ENCODE peak calls at places on chromosomes 7 and 10, in four cellular contexts. V is body of pancreas, S is caudate nucleus, Y is heart right ventricle. Q is an unnamed sample.

GRCh38 chr10:116685807-116686206 is 56.6 kb downstream of the HSPA12A start:
- DNase-seq in S (no peak), Y (no peak), V (no peak), Q (no peak)

GRCh38 chr10:86291616-86292340 is 74.8 kb downstream of the GRID1 start:
- DNase-seq in V (no peak), S (no peak), Y (no peak), Q (no peak)

GRCh38 chr7:66967029-66967428 is 28.4 kb downstream of the SBDS start:
- DNase-seq in S (no peak), Y (no peak), V (no peak), Q (no peak)

GRCh38 chr10:103232772-103233488 is 12.8 kb upstream of the RPEL1 start:
- DNase-seq in Y (no peak), S (no peak), V (no peak), Q (no peak)

GRCh38 chr10:123134915-123135414 is 805 bp upstream of the HMX3 start:
- DNase-seq in S (no peak), Y (no peak), V (no peak), Q (no peak)

GRCh38 chr7:66169616-66170015 is 35.5 kb upstream of the TPST1 start:
- DNase-seq in V (no peak), Y (no peak), S (no peak), Q (no peak)

GRCh38 chr7:15626041-15626440 is 60.4 kb downstream of the MEOX2 start:
- DNase-seq in V (no peak), S (no peak), Y (no peak), Q (no peak)

GRCh38 chr10:83274088-83274487 is 865.2 kb upstream of the GHITM start:
- DNase-seq in Y (no peak), S (no peak), V (no peak), Q (no peak)

GRCh38 chr7:125561006-125561405 is 631.4 kb upstream of the POT1 start:
- DNase-seq in Y (no peak), S (no peak), V (no peak), Q (no peak)

GRCh38 chr7:9681284-9681683 is 1247.9 kb downstream of the NXPH1 start:
- DNase-seq in Y (no peak), S (no peak), V (no peak), Q (no peak)

GRCh38 chr10:96017227-96017687 is 26.1 kb upstream of the CCNJ start:
- DNase-seq in S (peak), Y (peak), V (peak), Q (peak)

GRCh38 chr10:133158756-133159610 is 1.0 kb upstream of the KNDC1 start:
- DNase-seq in S (no peak), Y (no peak), V (no peak), Q (no peak)

GRCh38 chr10:44437837-44438752 is 53.2 kb upstream of the CXCL12 start:
- DNase-seq in S (no peak), V (no peak), Y (no peak), Q (no peak)

GRCh38 chr7:42858570-42858969 is 53.3 kb downstream of the C7orf25 start:
- DNase-seq in S (no peak), V (no peak), Y (no peak), Q (no peak)

GRCh38 chr10:572066-572465 is 117.4 kb downstream of the DIP2C start:
- DNase-seq in S (no peak), V (no peak), Y (no peak), Q (no peak)

GRCh38 chr7:82305347-82306005 is 138.1 kb downstream of the CACNA2D1 start:
- DNase-seq in Y (no peak), V (no peak), S (no peak), Q (no peak)

GRCh38 chr10:69644658-69645295 is 14.7 kb downstream of the FAM241B start:
- DNase-seq in Y (peak), V (peak), S (no peak), Q (peak)

GRCh38 chr10:78532480-78533046 is 498.9 kb downstream of the RPS24 start:
- DNase-seq in V (no peak), Y (no peak), S (no peak), Q (no peak)

GRCh38 chr10:6665847-6666246 is 85.8 kb upstream of the PRKCQ start:
- DNase-seq in Y (no peak), S (no peak), V (no peak), Q (no peak)

GRCh38 chr10:79379512-79380124 is 32.3 kb downstream of the PPIF start:
- DNase-seq in S (no peak), V (no peak), Y (no peak), Q (peak)

GRCh38 chr10:15457382-15457781 is 86.3 kb upstream of the FAM171A1 start:
- DNase-seq in S (no peak), Y (no peak), V (no peak), Q (no peak)

GRCh38 chr7:30988346-30989005 is 24.7 kb downstream of the GHRHR start:
- DNase-seq in S (peak), V (peak), Y (no peak), Q (no peak)

GRCh38 chr10:62186999-62187695 is 81.5 kb downstream of the RTKN2 start:
- DNase-seq in S (no peak), Y (no peak), V (no peak), Q (no peak)

GRCh38 chr7:30329706-30330105 is 45.3 kb downstream of the ZNRF2 start:
- DNase-seq in Y (no peak), V (no peak), S (no peak), Q (no peak)

GRCh38 chr7:23341846-23342598 is 42.9 kb downstream of the MALSU1 start:
- DNase-seq in V (no peak), Y (no peak), S (no peak), Q (no peak)

GRCh38 chr10:128456271-128456670 is 330.0 kb upstream of the MKI67 start:
- DNase-seq in Y (no peak), S (no peak), V (no peak), Q (no peak)

GRCh38 chr10:72487521-72487920 is 132.8 kb upstream of the DNAJB12 start:
- DNase-seq in V (no peak), Y (no peak), S (no peak), Q (no peak)

GRCh38 chr7:93279541-93279940 is 47.4 kb downstream of the VPS50 start:
- DNase-seq in S (no peak), Y (no peak), V (no peak), Q (no peak)

GRCh38 chr7:157437519-157438061 is 100.8 kb downstream of the DNAJB6 start:
- DNase-seq in S (no peak), Y (no peak), V (no peak), Q (no peak)

GRCh38 chr7:57876-58275 is 134.5 kb upstream of the FAM20C start:
- DNase-seq in S (no peak), Y (no peak), V (peak), Q (no peak)

GRCh38 chr7:47942132-47942531 is 6.1 kb downstream of the PKD1L1 start:
- DNase-seq in Y (no peak), S (no peak), V (no peak), Q (no peak)

GRCh38 chr7:26307226-26307625 is 15.6 kb downstream of the SNX10 start:
- DNase-seq in Y (peak), S (no peak), V (no peak), Q (no peak)

GRCh38 chr7:157409753-157410727 is 73.2 kb downstream of the DNAJB6 start:
- DNase-seq in S (no peak), V (no peak), Y (no peak), Q (no peak)

GRCh38 chr10:60430017-60430416 is 40.3 kb upstream of the ANK3 start:
- DNase-seq in Y (no peak), V (no peak), S (no peak), Q (no peak)

GRCh38 chr10:114051714-114052113 is 8.0 kb downstream of the ADRB1 start:
- DNase-seq in V (no peak), Y (no peak), S (no peak), Q (no peak)

GRCh38 chr7:154302380-154302779 is 250.2 kb downstream of the DPP6 start:
- DNase-seq in S (no peak), Y (no peak), V (no peak), Q (no peak)

GRCh38 chr10:52644678-52645434 is 127.7 kb downstream of the MBL2 start:
- DNase-seq in S (peak), Y (peak), V (peak), Q (peak)

GRCh38 chr10:83991986-83992753 is 147.1 kb upstream of the GHITM start:
- DNase-seq in S (no peak), V (peak), Y (no peak), Q (no peak)

GRCh38 chr7:14687777-14688176 is 214.8 kb downstream of the DGKB start:
- DNase-seq in Y (no peak), S (no peak), V (no peak), Q (no peak)

DNA sequence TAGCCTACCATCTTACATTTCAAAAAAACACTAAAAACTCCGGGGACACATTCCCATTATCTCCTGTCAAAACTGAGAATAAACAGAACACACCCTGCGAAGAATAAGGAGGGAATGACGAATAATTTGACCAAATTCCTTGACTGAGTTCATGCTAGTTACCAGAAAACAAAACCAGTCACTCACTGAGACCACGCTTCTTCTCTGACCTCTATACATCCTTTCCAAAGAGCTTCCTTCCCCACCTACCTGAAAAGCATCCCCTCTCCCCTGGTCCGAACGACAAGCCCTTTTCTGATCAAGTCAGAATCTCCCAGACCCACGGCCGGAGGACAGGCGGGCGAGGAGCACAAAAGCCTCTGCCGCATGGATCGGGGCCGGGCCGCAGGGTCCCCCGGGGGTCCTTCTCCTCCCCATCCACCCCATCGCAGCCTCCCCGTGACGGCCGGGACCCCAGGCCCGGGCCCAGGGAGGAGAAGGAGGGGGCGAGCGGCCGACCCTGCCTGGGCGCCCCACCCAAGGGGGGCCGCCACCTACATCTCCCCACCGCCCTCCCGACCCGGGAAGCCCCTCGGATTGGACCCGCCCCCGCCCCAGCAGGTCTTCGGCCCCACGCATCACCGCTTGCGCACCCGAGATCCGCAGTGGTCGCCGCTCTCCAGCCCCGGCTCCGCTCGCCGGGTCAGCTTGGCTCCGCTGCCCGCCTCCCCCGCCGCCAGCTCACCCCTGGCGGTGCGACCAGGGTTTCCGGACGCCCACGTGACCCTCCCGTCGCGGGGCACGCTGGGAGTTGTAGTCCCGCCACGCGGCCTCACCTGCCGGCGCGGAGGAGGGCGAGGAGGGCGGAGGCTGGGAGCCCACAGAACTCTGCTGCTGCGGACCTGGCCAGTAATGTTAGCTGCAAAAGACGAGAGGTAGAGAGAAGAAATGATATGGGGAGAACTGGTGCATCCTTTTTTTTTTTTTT is at the start of gene SLC37A3:
- DNase-seq in V (peak), S (peak), Y (peak), Q (peak)
- H3K27ac ChIP-seq in V (peak), S (no peak), Y (peak), Q (peak)

DNA sequence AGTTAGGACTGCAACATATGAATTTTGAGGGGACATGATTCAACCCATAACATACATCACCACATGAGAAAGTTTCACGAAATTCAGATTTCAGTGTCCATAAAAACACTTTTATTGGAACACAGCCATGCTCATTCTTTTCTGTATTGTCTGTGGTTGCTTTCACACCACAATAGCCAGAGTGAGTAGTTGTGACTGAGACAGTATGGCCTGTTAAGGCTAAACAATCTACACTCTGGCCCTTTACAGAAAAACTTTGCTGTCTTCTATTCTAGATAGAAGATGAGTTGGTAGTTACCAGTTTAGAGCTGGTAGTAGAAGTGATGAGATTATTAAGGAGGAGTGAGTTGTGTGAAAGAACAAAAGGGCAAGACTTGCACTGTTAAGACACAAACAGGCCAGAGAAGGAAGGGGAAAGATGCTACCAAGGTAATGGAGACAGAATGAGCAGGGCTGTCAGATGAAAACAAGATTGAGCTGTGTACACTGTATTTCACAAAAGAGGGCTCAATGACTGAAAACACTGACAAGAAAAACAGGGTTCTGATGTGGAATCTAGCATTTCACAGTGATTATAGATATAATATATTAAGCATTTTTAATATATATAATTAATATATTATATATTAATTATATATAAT is 108.6 kb downstream of the PPP1R3A start:
- DNase-seq in V (no peak), Y (no peak), S (no peak), Q (no peak)
- H3K27ac ChIP-seq in V (no peak), Y (no peak), S (no peak), Q (no peak)

GRCh38 chr10:10797467-10797866 is 220.2 kb upstream of the CELF2 start:
- DNase-seq in V (no peak), Y (no peak), S (no peak), Q (no peak)
- H3K27ac ChIP-seq in V (no peak), Y (peak), S (peak), Q (no peak)

GRCh38 chr10:88165849-88166271 is 302.4 kb downstream of the PTEN start:
- DNase-seq in S (no peak), Y (no peak), V (no peak), Q (no peak)
- H3K27ac ChIP-seq in S (no peak), Y (no peak), V (no peak), Q (no peak)

GRCh38 chr7:2116086-2116810 is 116.5 kb downstream of the MAD1L1 start:
- DNase-seq in S (peak), Y (peak), V (no peak), Q (no peak)
- H3K27ac ChIP-seq in S (peak), Y (peak), V (no peak), Q (peak)

Q was measured in substantia nigra.